ENCODE peak calls at places on chromosome 3, in five cellular contexts. B is transverse colon, H is AG09309, X is kidney, I is stomach. C is an unnamed sample.

GRCh38 chr3:7999363-7999762 is 502.3 kb upstream of the LMCD1 start:
- DNase-seq in B (no peak), I (no peak), X (no peak), H (no peak), C (peak; percentile 69)

GRCh38 chr3:171951597-171951996 is 87.8 kb upstream of the FNDC3B start:
- DNase-seq in X (no peak), B (no peak), H (no peak), I (no peak), C (no peak)

GRCh38 chr3:168168743-168169142 is 73.0 kb upstream of the GOLIM4 start:
- DNase-seq in I (no peak), H (no peak), X (no peak), B (no peak), C (no peak)

GRCh38 chr3:128133273-128133883 is 9.8 kb upstream of the RUVBL1 start:
- DNase-seq in H (no peak), X (no peak), B (peak; percentile 25), I (no peak), C (no peak)

GRCh38 chr3:149473314-149473990 is 1.0 kb upstream of the TM4SF4 start:
- DNase-seq in I (peak; percentile 86), X (no peak), H (peak; percentile 70), B (peak; percentile 71), C (peak; percentile 43)

GRCh38 chr3:188513662-188514328 is 359.8 kb downstream of the LPP start:
- DNase-seq in B (no peak), H (no peak), I (no peak), X (no peak), C (no peak)

GRCh38 chr3:157113832-157114505 is 46.0 kb downstream of the CCNL1 start:
- DNase-seq in B (no peak), I (no peak), H (no peak), X (no peak), C (no peak)

GRCh38 chr3:31997500-31997899 is 15.9 kb downstream of the ZNF860 start:
- DNase-seq in X (no peak), I (no peak), H (no peak), B (no peak), C (no peak)

GRCh38 chr3:57179580-57180410 is 14.6 kb upstream of the IL17RD start:
- DNase-seq in I (no peak), B (no peak), X (no peak), H (no peak), C (no peak)

GRCh38 chr3:3798641-3799113 is 554 bp upstream of the LRRN1 start:
- DNase-seq in X (no peak), B (peak; percentile 9), I (peak; percentile 26), H (no peak), C (no peak)

GRCh38 chr3:101077361-101078011 is 84.3 kb upstream of the ABI3BP start:
- DNase-seq in I (no peak), B (no peak), X (no peak), H (no peak), C (no peak)

GRCh38 chr3:20458994-20459736 is 273.2 kb upstream of the SGO1 start:
- DNase-seq in I (no peak), X (no peak), B (no peak), H (no peak), C (no peak)

GRCh38 chr3:47605646-47606045 is 27.0 kb upstream of the CSPG5 start:
- DNase-seq in H (no peak), B (no peak), I (no peak), X (no peak), C (no peak)

GRCh38 chr3:53238051-53238850 is 17.6 kb downstream of the TKT start:
- DNase-seq in I (peak; percentile 51), H (peak; percentile 90), X (peak; percentile 86), B (peak; percentile 51), C (peak; percentile 92)

GRCh38 chr3:120324185-120324584 is 25.0 kb downstream of the LRRC58 start:
- DNase-seq in B (no peak), H (no peak), I (no peak), X (no peak), C (no peak)

GRCh38 chr3:188446791-188447190 is 292.8 kb downstream of the LPP start:
- DNase-seq in X (no peak), B (no peak), H (no peak), I (no peak), C (no peak)

GRCh38 chr3:38347421-38348200 is 1.0 kb downstream of the XYLB start:
- DNase-seq in B (peak; percentile 47), I (no peak), X (no peak), H (no peak), C (no peak)

GRCh38 chr3:164533275-164533674 is 545.0 kb downstream of the SI start:
- DNase-seq in B (no peak), X (no peak), H (no peak), I (no peak), C (no peak)

GRCh38 chr3:154074966-154075365 is 46.2 kb upstream of the ARHGEF26 start:
- DNase-seq in X (no peak), B (no peak), I (no peak), H (no peak), C (no peak)

GRCh38 chr3:154071154-154071553 is 50.0 kb upstream of the ARHGEF26 start:
- DNase-seq in I (no peak), H (no peak), B (no peak), X (no peak), C (no peak)
- TF ChIP-seq CTCF in I (no peak), H (no peak), B (no peak), X (no peak), C (no peak)

DNA sequence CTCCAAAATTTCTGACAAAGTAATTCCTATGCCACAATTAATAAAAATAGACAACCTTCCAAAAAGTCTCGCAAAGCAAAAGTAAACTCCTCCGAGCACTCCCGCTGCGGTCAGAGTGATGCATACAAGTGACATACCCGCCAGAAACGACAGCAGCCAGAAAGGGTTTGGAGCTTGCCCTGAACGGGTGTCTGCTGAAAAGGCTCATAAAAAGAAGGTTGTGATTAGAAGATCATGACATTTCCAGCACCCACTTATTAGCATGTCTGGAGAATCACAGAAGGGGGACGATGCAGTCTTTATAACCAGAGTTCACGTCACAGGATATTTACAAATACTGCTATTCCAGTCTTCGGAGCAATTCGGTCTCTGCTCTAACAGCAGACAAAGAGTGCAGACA is 59.1 kb upstream of the FRMD4B start:
- DNase-seq in B (no peak), I (no peak), H (no peak), X (no peak), C (no peak)
- H3K4me3 ChIP-seq in B (no peak overlapping the region), I (peak overlapping the region; percentile 25), H (peak overlapping the region; percentile 28), X (no peak overlapping the region), C (no peak overlapping the region)

DNA sequence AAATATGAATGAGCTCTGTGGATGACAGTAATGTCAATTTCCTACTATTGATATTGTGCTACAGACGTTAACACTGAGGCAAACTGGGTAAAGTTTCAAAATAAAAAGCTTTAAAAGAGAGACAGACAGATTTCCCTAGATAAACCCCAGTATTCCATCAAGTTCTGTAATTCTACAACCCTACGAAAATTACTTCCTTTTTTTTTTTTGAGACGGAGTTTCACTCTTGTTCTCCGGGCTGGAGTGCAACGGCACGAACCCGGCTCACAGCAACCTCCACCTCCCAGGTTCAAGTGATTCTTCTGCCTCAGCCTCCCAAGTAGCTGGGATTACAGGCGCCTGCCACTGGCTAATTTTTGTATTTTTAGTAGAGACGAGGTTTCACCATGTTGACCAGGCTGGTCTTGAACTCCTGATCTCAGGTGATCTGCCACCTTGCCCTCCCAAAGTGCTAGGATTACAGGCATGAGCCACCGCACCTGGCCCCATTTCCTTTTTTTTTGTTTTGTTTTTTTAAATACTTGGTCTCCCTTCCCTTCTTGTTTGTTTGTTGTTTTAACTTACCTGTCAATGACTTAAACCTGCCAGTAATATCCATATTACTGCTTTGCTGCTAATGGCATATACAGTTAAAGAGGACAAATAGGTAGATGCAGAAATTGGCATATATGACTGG is 57.2 kb downstream of the CBLB start:
- DNase-seq in I (no peak), X (no peak), H (no peak), B (no peak), C (no peak)
- TF ChIP-seq CTCF in I (no peak), X (no peak), H (no peak), B (no peak), C (no peak)

GRCh38 chr3:50355829-50356552 is 3.3 kb downstream of the TMEM115 start:
- DNase-seq in B (no peak), I (peak; percentile 40), X (no peak), H (no peak), C (no peak)
- H3K4me3 ChIP-seq in B (no peak overlapping the region), I (peak overlapping the region; percentile 88), X (peak overlapping the region; percentile 86), H (peak overlapping the region; percentile 64), C (peak overlapping the region; percentile 90)

DNA sequence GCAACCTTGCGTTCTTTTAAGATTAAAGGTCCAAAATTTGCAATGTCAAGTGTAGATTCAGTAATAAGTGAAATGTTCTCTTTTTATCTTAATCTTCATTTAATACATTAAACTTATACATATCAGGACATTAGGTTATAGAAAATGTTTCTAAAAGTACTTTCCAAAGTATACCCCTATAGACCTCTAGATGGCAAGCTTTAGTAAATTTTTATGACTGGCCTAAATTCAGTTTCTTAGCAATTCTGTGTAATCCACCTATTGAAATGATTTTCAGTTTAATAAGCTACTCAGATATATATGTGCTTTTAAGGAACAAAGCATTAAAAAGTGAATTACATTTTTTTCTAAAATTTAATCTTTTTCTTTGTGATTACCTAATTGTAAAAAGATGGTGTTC is 342.2 kb downstream of the GBE1 start:
- DNase-seq in H (no peak), I (no peak), B (no peak), X (no peak), C (no peak)
- TF ChIP-seq CTCF in H (peak; percentile 39), I (no peak), B (peak; percentile 25), X (no peak), C (no peak)

C was measured in astrocyte of the cerebellum.